ENCODE peak calls at places on chromosomes 16 and 17, in ten cellular contexts. One of them, this sample, is unnamed.
A peak's percentile ranks its signal among the peaks of the same experiment; 100 is the strongest.

GRCh38 chr16:89102035-89102776 is 8.6 kb downstream of the ACSF3 start:
- DNase-seq in GM23248: no peak
- DNase-seq in IMR-90: no peak
- DNase-seq in neuronal stem cell: no peak
- DNase-seq in mesendoderm: no peak
- DNase-seq in kidney: peak; percentile 64
- DNase-seq in mammary epithelial cell: no peak
- DNase-seq in adipocyte: no peak
- DNase-seq in PC-3: no peak
- DNase-seq in fibroblast of lung: no peak
- DNase-seq in this sample: no peak

GRCh38 chr16:59412275-59412841 is 678.2 kb upstream of the GOT2 start:
- DNase-seq in GM23248: peak; percentile 4
- DNase-seq in IMR-90: peak; percentile 30
- DNase-seq in neuronal stem cell: peak; percentile 5
- DNase-seq in mesendoderm: peak; percentile 59
- DNase-seq in kidney: no peak
- DNase-seq in mammary epithelial cell: peak; percentile 23
- DNase-seq in adipocyte: peak; percentile 34
- DNase-seq in PC-3: peak; percentile 54
- DNase-seq in fibroblast of lung: peak; percentile 30
- DNase-seq in this sample: no peak

GRCh38 chr17:17206149-17206912 is at the start of gene PLD6:
- DNase-seq in GM23248: peak; percentile 76
- DNase-seq in IMR-90: peak; percentile 39
- DNase-seq in neuronal stem cell: no peak
- DNase-seq in mesendoderm: no peak
- DNase-seq in kidney: peak; percentile 95
- DNase-seq in mammary epithelial cell: peak; percentile 59
- DNase-seq in adipocyte: peak; percentile 69
- DNase-seq in PC-3: peak; percentile 74
- DNase-seq in fibroblast of lung: peak; percentile 71
- DNase-seq in this sample: peak; percentile 67

GRCh38 chr16:28873543-28874201 is 4.6 kb upstream of the ATP2A1 start:
- DNase-seq in GM23248: peak; percentile 43
- DNase-seq in IMR-90: no peak
- DNase-seq in neuronal stem cell: no peak
- DNase-seq in mesendoderm: no peak
- DNase-seq in kidney: no peak
- DNase-seq in mammary epithelial cell: no peak
- DNase-seq in adipocyte: peak; percentile 38
- DNase-seq in PC-3: peak; percentile 28
- DNase-seq in fibroblast of lung: no peak
- DNase-seq in this sample: no peak

GRCh38 chr17:41483531-41483930 is 2.6 kb upstream of the KRT35 start:
- DNase-seq in GM23248: no peak
- DNase-seq in IMR-90: no peak
- DNase-seq in neuronal stem cell: no peak
- DNase-seq in mesendoderm: peak; percentile 72
- DNase-seq in kidney: no peak
- DNase-seq in mammary epithelial cell: no peak
- DNase-seq in adipocyte: no peak
- DNase-seq in PC-3: no peak
- DNase-seq in fibroblast of lung: no peak
- DNase-seq in this sample: no peak

GRCh38 chr17:39927928-39928867 is 666 bp downstream of the LRRC3C start:
- DNase-seq in GM23248: peak; percentile 46
- DNase-seq in IMR-90: no peak
- DNase-seq in neuronal stem cell: no peak
- DNase-seq in mesendoderm: peak; percentile 80
- DNase-seq in kidney: peak; percentile 81
- DNase-seq in mammary epithelial cell: no peak
- DNase-seq in adipocyte: no peak
- DNase-seq in PC-3: no peak
- DNase-seq in fibroblast of lung: no peak
- DNase-seq in this sample: peak; percentile 72

GRCh38 chr17:4673169-4673568 is 30.8 kb downstream of the PELP1 start:
- DNase-seq in GM23248: no peak
- DNase-seq in IMR-90: no peak
- DNase-seq in neuronal stem cell: no peak
- DNase-seq in mesendoderm: no peak
- DNase-seq in kidney: no peak
- DNase-seq in mammary epithelial cell: no peak
- DNase-seq in adipocyte: no peak
- DNase-seq in PC-3: no peak
- DNase-seq in fibroblast of lung: no peak
- DNase-seq in this sample: no peak

GRCh38 chr17:61442878-61443474 is 9.2 kb upstream of the TBX4 start:
- DNase-seq in GM23248: no peak
- DNase-seq in IMR-90: no peak
- DNase-seq in neuronal stem cell: no peak
- DNase-seq in mesendoderm: no peak
- DNase-seq in kidney: no peak
- DNase-seq in mammary epithelial cell: no peak
- DNase-seq in adipocyte: no peak
- DNase-seq in PC-3: no peak
- DNase-seq in fibroblast of lung: no peak
- DNase-seq in this sample: no peak

GRCh38 chr16:82379601-82380000 is 209.6 kb upstream of the MPHOSPH6 start:
- DNase-seq in GM23248: no peak
- DNase-seq in IMR-90: no peak
- DNase-seq in neuronal stem cell: no peak
- DNase-seq in mesendoderm: no peak
- DNase-seq in kidney: no peak
- DNase-seq in mammary epithelial cell: no peak
- DNase-seq in adipocyte: no peak
- DNase-seq in PC-3: no peak
- DNase-seq in fibroblast of lung: no peak
- DNase-seq in this sample: no peak

GRCh38 chr16:4323845-4324478 is 8.1 kb downstream of the GLIS2 start:
- DNase-seq in GM23248: peak; percentile 70
- DNase-seq in IMR-90: peak; percentile 42
- DNase-seq in neuronal stem cell: no peak
- DNase-seq in mesendoderm: peak; percentile 77
- DNase-seq in kidney: peak; percentile 93
- DNase-seq in mammary epithelial cell: no peak
- DNase-seq in adipocyte: peak; percentile 68
- DNase-seq in PC-3: no peak
- DNase-seq in fibroblast of lung: peak; percentile 60
- DNase-seq in this sample: no peak

GRCh38 chr16:29804020-29804419 is 2.3 kb upstream of the MAZ start:
- DNase-seq in GM23248: no peak
- DNase-seq in IMR-90: no peak
- DNase-seq in neuronal stem cell: no peak
- DNase-seq in mesendoderm: no peak
- DNase-seq in kidney: peak; percentile 42
- DNase-seq in mammary epithelial cell: no peak
- DNase-seq in adipocyte: no peak
- DNase-seq in PC-3: no peak
- DNase-seq in fibroblast of lung: no peak
- DNase-seq in this sample: no peak

GRCh38 chr17:34252138-34252889 is 2.8 kb upstream of the CCL2 start:
- DNase-seq in GM23248: peak; percentile 88
- DNase-seq in IMR-90: peak; percentile 95
- DNase-seq in neuronal stem cell: no peak
- DNase-seq in mesendoderm: peak; percentile 56
- DNase-seq in kidney: peak; percentile 98
- DNase-seq in mammary epithelial cell: no peak
- DNase-seq in adipocyte: peak; percentile 94
- DNase-seq in PC-3: no peak
- DNase-seq in fibroblast of lung: peak; percentile 80
- DNase-seq in this sample: no peak
- H3K9ac ChIP-seq in GM23248: peak overlapping the region; percentile 65
- H3K9ac ChIP-seq in IMR-90: peak overlapping the region; percentile 5
- H3K9ac ChIP-seq in neuronal stem cell: no peak overlapping the region
- H3K9ac ChIP-seq in mesendoderm: no peak overlapping the region
- H3K9ac ChIP-seq in kidney: no peak overlapping the region
- H3K9ac ChIP-seq in mammary epithelial cell: no peak overlapping the region
- H3K9ac ChIP-seq in adipocyte: peak overlapping the region; percentile 73
- H3K9ac ChIP-seq in PC-3: no peak overlapping the region
- H3K9ac ChIP-seq in fibroblast of lung: no peak overlapping the region
- H3K9ac ChIP-seq in this sample: no peak overlapping the region

DNA sequence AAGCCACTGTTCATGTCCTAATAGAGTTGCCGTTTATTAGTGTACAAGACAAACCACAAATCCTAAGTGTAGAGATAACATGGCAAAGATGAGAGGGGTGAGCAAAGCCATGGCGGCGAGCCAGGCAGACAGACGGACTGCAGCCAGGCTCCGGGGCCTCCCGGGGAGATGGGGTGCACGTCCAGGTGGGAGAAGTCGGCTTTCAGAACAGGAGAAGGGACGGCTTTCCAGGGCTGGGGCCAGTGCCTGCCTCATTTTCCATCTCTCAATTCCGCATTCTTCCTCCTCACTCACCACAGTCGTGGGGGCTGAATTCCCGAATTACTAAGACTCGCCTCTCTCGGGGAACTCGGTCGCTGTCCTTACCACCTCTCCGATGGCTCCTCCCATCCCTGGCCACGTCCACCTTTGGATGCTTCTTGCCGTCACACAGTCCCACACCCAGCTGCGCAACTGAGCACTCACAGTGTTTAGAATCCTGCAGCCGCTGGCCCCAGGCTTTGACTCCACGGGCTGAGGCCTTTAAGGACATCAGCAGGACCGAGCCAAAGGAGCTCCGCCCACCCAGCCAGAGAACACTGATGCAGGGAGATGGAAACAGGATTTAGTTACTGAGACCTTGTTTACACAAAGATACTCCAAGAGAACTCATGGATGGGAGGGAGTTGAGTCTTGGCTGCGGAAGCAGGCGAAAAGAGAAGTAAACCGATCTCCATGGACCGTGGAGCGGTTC is 59.7 kb downstream of the RNF112 start:
- DNase-seq in GM23248: peak; percentile 81
- DNase-seq in IMR-90: peak; percentile 56
- DNase-seq in neuronal stem cell: no peak
- DNase-seq in mesendoderm: no peak
- DNase-seq in kidney: peak; percentile 86
- DNase-seq in mammary epithelial cell: no peak
- DNase-seq in adipocyte: peak; percentile 51
- DNase-seq in PC-3: no peak
- DNase-seq in fibroblast of lung: peak; percentile 77
- DNase-seq in this sample: no peak
- H3K9ac ChIP-seq in GM23248: peak overlapping the region; percentile 57
- H3K9ac ChIP-seq in IMR-90: peak overlapping the region; percentile 61
- H3K9ac ChIP-seq in neuronal stem cell: no peak overlapping the region
- H3K9ac ChIP-seq in mesendoderm: peak overlapping the region; percentile 47
- H3K9ac ChIP-seq in kidney: no peak overlapping the region
- H3K9ac ChIP-seq in mammary epithelial cell: no peak overlapping the region
- H3K9ac ChIP-seq in adipocyte: peak overlapping the region; percentile 76
- H3K9ac ChIP-seq in PC-3: no peak overlapping the region
- H3K9ac ChIP-seq in fibroblast of lung: peak overlapping the region; percentile 1
- H3K9ac ChIP-seq in this sample: no peak overlapping the region

GRCh38 chr16:86930663-86931062 is 352.3 kb downstream of the FOXL1 start:
- DNase-seq in GM23248: no peak
- DNase-seq in IMR-90: no peak
- DNase-seq in neuronal stem cell: no peak
- DNase-seq in mesendoderm: no peak
- DNase-seq in kidney: no peak
- DNase-seq in mammary epithelial cell: no peak
- DNase-seq in adipocyte: no peak
- DNase-seq in PC-3: no peak
- DNase-seq in fibroblast of lung: no peak
- DNase-seq in this sample: no peak

GRCh38 chr16:86930001-86930400 is 351.7 kb downstream of the FOXL1 start:
- DNase-seq in GM23248: no peak
- DNase-seq in IMR-90: no peak
- DNase-seq in neuronal stem cell: no peak
- DNase-seq in mesendoderm: no peak
- DNase-seq in kidney: no peak
- DNase-seq in mammary epithelial cell: no peak
- DNase-seq in adipocyte: no peak
- DNase-seq in PC-3: no peak
- DNase-seq in fibroblast of lung: peak; percentile 12
- DNase-seq in this sample: no peak

GRCh38 chr16:86934581-86935322 is 356.4 kb downstream of the FOXL1 start:
- DNase-seq in GM23248: no peak
- DNase-seq in IMR-90: no peak
- DNase-seq in neuronal stem cell: no peak
- DNase-seq in mesendoderm: no peak
- DNase-seq in kidney: no peak
- DNase-seq in mammary epithelial cell: no peak
- DNase-seq in adipocyte: no peak
- DNase-seq in PC-3: no peak
- DNase-seq in fibroblast of lung: no peak
- DNase-seq in this sample: no peak

GRCh38 chr16:86931410-86931941 is 353.1 kb downstream of the FOXL1 start:
- DNase-seq in GM23248: peak; percentile 88
- DNase-seq in IMR-90: peak; percentile 89
- DNase-seq in neuronal stem cell: no peak
- DNase-seq in mesendoderm: peak; percentile 48
- DNase-seq in kidney: peak; percentile 79
- DNase-seq in mammary epithelial cell: peak; percentile 73
- DNase-seq in adipocyte: peak; percentile 77
- DNase-seq in PC-3: peak; percentile 46
- DNase-seq in fibroblast of lung: peak; percentile 74
- DNase-seq in this sample: no peak

DNA sequence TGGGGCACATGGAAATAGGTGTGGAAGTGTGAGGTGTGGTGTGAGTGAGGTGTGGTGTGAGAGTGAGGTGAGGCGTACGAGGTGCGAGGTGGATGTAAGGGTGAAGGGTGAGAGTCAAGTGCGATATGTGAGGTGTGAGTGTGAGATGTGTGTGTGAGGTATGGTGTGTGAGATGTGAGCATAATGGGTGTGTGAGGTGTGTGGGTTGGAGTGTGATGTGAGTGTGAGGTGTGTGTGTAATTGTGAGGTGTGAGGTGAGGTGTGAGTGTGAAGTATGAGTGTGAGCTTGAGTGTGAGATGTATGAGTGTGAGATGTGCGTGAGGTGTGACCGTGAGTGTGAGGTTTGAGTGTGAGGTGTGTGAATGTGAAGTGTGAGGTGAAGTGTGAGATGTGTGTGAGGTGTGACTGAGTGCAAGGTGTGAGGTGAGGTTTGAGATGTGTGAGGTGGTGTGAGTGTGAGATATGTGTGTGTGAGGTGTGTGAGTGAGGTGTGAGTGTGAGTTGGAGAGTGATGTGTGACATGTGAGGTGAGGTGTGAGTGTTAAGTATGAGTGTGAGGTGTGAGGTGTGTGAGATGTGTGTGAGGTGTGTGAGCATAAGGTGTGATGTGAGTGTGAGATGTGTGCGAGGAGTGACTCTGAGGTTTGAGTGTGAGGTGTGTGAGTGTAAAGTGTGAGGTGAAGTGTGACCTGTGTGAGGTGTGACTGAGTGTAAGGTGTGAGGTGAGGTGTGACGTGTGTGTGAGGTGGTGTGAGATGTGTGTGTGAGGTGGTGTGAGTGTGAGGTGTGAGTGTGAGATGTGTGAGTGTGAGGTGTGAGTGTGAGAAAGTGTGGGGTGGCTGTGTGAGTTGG is 354.0 kb downstream of the FOXL1 start:
- DNase-seq in GM23248: no peak
- DNase-seq in IMR-90: no peak
- DNase-seq in neuronal stem cell: no peak
- DNase-seq in mesendoderm: no peak
- DNase-seq in kidney: no peak
- DNase-seq in mammary epithelial cell: no peak
- DNase-seq in adipocyte: no peak
- DNase-seq in PC-3: no peak
- DNase-seq in fibroblast of lung: no peak
- DNase-seq in this sample: no peak
- H3K9ac ChIP-seq in GM23248: no peak overlapping the region
- H3K9ac ChIP-seq in IMR-90: no peak overlapping the region
- H3K9ac ChIP-seq in neuronal stem cell: peak overlapping the region; percentile 44
- H3K9ac ChIP-seq in mesendoderm: no peak overlapping the region
- H3K9ac ChIP-seq in kidney: no peak overlapping the region
- H3K9ac ChIP-seq in mammary epithelial cell: no peak overlapping the region
- H3K9ac ChIP-seq in adipocyte: no peak overlapping the region
- H3K9ac ChIP-seq in PC-3: no peak overlapping the region
- H3K9ac ChIP-seq in fibroblast of lung: no peak overlapping the region
- H3K9ac ChIP-seq in this sample: no peak overlapping the region

GRCh38 chr17:58484600-58484999 is 3.6 kb downstream of the HSF5 start:
- DNase-seq in GM23248: no peak
- DNase-seq in IMR-90: no peak
- DNase-seq in neuronal stem cell: no peak
- DNase-seq in mesendoderm: no peak
- DNase-seq in kidney: no peak
- DNase-seq in mammary epithelial cell: no peak
- DNase-seq in adipocyte: no peak
- DNase-seq in PC-3: no peak
- DNase-seq in fibroblast of lung: no peak
- DNase-seq in this sample: peak; percentile 50
- H3K9ac ChIP-seq in GM23248: no peak overlapping the region
- H3K9ac ChIP-seq in IMR-90: no peak overlapping the region
- H3K9ac ChIP-seq in neuronal stem cell: no peak overlapping the region
- H3K9ac ChIP-seq in mesendoderm: no peak overlapping the region
- H3K9ac ChIP-seq in kidney: no peak overlapping the region
- H3K9ac ChIP-seq in mammary epithelial cell: no peak overlapping the region
- H3K9ac ChIP-seq in adipocyte: no peak overlapping the region
- H3K9ac ChIP-seq in PC-3: no peak overlapping the region
- H3K9ac ChIP-seq in fibroblast of lung: no peak overlapping the region
- H3K9ac ChIP-seq in this sample: no peak overlapping the region